ENCODE peak calls at places on chromosomes 3 and 15, in nine cellular contexts. A, W, L, H, B, K, V, Z and M are unnamed samples.

GRCh38 chr3:75049581-75049980 is 435.1 kb upstream of the CNTN3 start:
- DNase-seq in A (no peak), W (no peak), L (no peak), H (no peak), B (no peak), K (no peak), V (no peak), Z (no peak), M (no peak)

GRCh38 chr3:187722206-187722612 is 19.9 kb upstream of the RTP2 start:
- DNase-seq in A (no peak), W (no peak), L (no peak), H (no peak), B (no peak), K (no peak), V (no peak), Z (no peak), M (no peak)

GRCh38 chr15:67606742-67607141 is 64.2 kb downstream of the MAP2K5 start:
- DNase-seq in A (no peak), W (no peak), L (no peak), H (no peak), B (no peak), K (no peak), V (no peak), Z (no peak), M (no peak)

GRCh38 chr15:79657722-79658121 is 225.6 kb downstream of the MINAR1 start:
- DNase-seq in A (no peak), W (no peak), L (no peak), H (no peak), B (no peak), K (no peak), V (no peak), Z (no peak), M (no peak)

GRCh38 chr3:187669675-187670504 is at the start of gene SST:
- DNase-seq in A (no peak), W (peak; percentile 47), L (peak; percentile 30), H (no peak), B (no peak), K (no peak), V (peak; percentile 57), Z (no peak), M (no peak)

GRCh38 chr15:62848631-62849050 is 193.9 kb upstream of the TPM1 start:
- DNase-seq in A (no peak), W (peak; percentile 48), L (peak; percentile 34), H (no peak), B (no peak), K (no peak), V (peak; percentile 43), Z (no peak), M (no peak)

GRCh38 chr3:37702478-37703154 is 159.1 kb upstream of the CTDSPL start:
- DNase-seq in A (no peak), W (no peak), L (no peak), H (no peak), B (no peak), K (no peak), V (no peak), Z (no peak), M (no peak)

GRCh38 chr15:41233367-41233771 is 2.3 kb downstream of the CHP1 start:
- DNase-seq in A (no peak), W (peak; percentile 86), L (peak; percentile 69), H (no peak), B (no peak), K (no peak), V (peak; percentile 62), Z (no peak), M (no peak)

GRCh38 chr3:38317186-38317759 is 29.3 kb upstream of the XYLB start:
- DNase-seq in A (no peak), W (no peak), L (peak; percentile 25), H (no peak), B (no peak), K (no peak), V (peak; percentile 6), Z (no peak), M (no peak)

GRCh38 chr15:63373866-63374548 is 7.6 kb downstream of the CA12 start:
- DNase-seq in A (no peak), W (no peak), L (no peak), H (no peak), B (no peak), K (no peak), V (no peak), Z (no peak), M (no peak)

GRCh38 chr15:70153948-70154439 is 56.3 kb upstream of the TLE3 start:
- DNase-seq in A (no peak), W (no peak), L (no peak), H (no peak), B (no peak), K (no peak), V (no peak), Z (no peak), M (no peak)